ENCODE peak calls at places on chromosomes 11 and 22, in seven cellular contexts. One of them, this sample, is unnamed.

GRCh38 chr22:46827072-46827780 is 64.8 kb downstream of the TBC1D22A start:
- DNase-seq in ELR: no peak
- DNase-seq in H9: peak; percentile 89
- DNase-seq in stimulated activated CD4-positive, alpha-beta T cell treated with anti-CD3 and anti-CD28 coated beads, Interleukin-12 subunit alpha, Interleukin-12 subunit beta, amount 100 ng/mL, for 48 hours: no peak
- DNase-seq in AG09319: no peak
- DNase-seq in bronchial epithelial cell: no peak
- DNase-seq in lower leg skin: no peak
- DNase-seq in this sample: no peak

GRCh38 chr11:114171257-114172054 is 111.9 kb downstream of the ZBTB16 start:
- DNase-seq in stimulated activated CD4-positive, alpha-beta T cell treated with anti-CD3 and anti-CD28 coated beads, Interleukin-12 subunit alpha, Interleukin-12 subunit beta, amount 100 ng/mL, for 48 hours: no peak
- DNase-seq in AG09319: no peak
- DNase-seq in lower leg skin: peak; percentile 78
- DNase-seq in ELR: no peak
- DNase-seq in bronchial epithelial cell: no peak
- DNase-seq in H9: no peak
- DNase-seq in this sample: peak; percentile 57

GRCh38 chr11:21511835-21512440 is 680.9 kb upstream of the ANO5 start:
- DNase-seq in H9: peak; percentile 84
- DNase-seq in lower leg skin: peak; percentile 46
- DNase-seq in AG09319: peak; percentile 14
- DNase-seq in ELR: peak; percentile 23
- DNase-seq in bronchial epithelial cell: peak; percentile 81
- DNase-seq in stimulated activated CD4-positive, alpha-beta T cell treated with anti-CD3 and anti-CD28 coated beads, Interleukin-12 subunit alpha, Interleukin-12 subunit beta, amount 100 ng/mL, for 48 hours: peak; percentile 0
- DNase-seq in this sample: peak; percentile 80

GRCh38 chr11:83241291-83241946 is 44.7 kb downstream of the CCDC90B start:
- DNase-seq in H9: peak; percentile 63
- DNase-seq in bronchial epithelial cell: peak; percentile 79
- DNase-seq in stimulated activated CD4-positive, alpha-beta T cell treated with anti-CD3 and anti-CD28 coated beads, Interleukin-12 subunit alpha, Interleukin-12 subunit beta, amount 100 ng/mL, for 48 hours: peak; percentile 3
- DNase-seq in ELR: peak; percentile 82
- DNase-seq in lower leg skin: peak; percentile 22
- DNase-seq in AG09319: peak; percentile 23
- DNase-seq in this sample: peak; percentile 78

GRCh38 chr11:60718524-60719316 is 5.8 kb upstream of the MS4A18 start:
- DNase-seq in stimulated activated CD4-positive, alpha-beta T cell treated with anti-CD3 and anti-CD28 coated beads, Interleukin-12 subunit alpha, Interleukin-12 subunit beta, amount 100 ng/mL, for 48 hours: no peak
- DNase-seq in H9: no peak
- DNase-seq in ELR: no peak
- DNase-seq in bronchial epithelial cell: no peak
- DNase-seq in AG09319: no peak
- DNase-seq in lower leg skin: no peak
- DNase-seq in this sample: no peak

GRCh38 chr11:57475671-57476222 is 15.4 kb downstream of the RTN4RL2 start:
- DNase-seq in stimulated activated CD4-positive, alpha-beta T cell treated with anti-CD3 and anti-CD28 coated beads, Interleukin-12 subunit alpha, Interleukin-12 subunit beta, amount 100 ng/mL, for 48 hours: no peak
- DNase-seq in bronchial epithelial cell: no peak
- DNase-seq in AG09319: no peak
- DNase-seq in lower leg skin: no peak
- DNase-seq in H9: no peak
- DNase-seq in ELR: no peak
- DNase-seq in this sample: no peak

GRCh38 chr22:46066691-46067090 is 83.6 kb upstream of the PPARA start:
- DNase-seq in ELR: peak; percentile 34
- DNase-seq in bronchial epithelial cell: peak; percentile 58
- DNase-seq in stimulated activated CD4-positive, alpha-beta T cell treated with anti-CD3 and anti-CD28 coated beads, Interleukin-12 subunit alpha, Interleukin-12 subunit beta, amount 100 ng/mL, for 48 hours: no peak
- DNase-seq in lower leg skin: no peak
- DNase-seq in H9: no peak
- DNase-seq in AG09319: no peak
- DNase-seq in this sample: no peak

GRCh38 chr11:45902452-45903380 is 4.4 kb downstream of the FREY1 start:
- DNase-seq in lower leg skin: no peak
- DNase-seq in ELR: no peak
- DNase-seq in bronchial epithelial cell: no peak
- DNase-seq in AG09319: no peak
- DNase-seq in stimulated activated CD4-positive, alpha-beta T cell treated with anti-CD3 and anti-CD28 coated beads, Interleukin-12 subunit alpha, Interleukin-12 subunit beta, amount 100 ng/mL, for 48 hours: no peak
- DNase-seq in H9: no peak
- DNase-seq in this sample: no peak

GRCh38 chr11:44814881-44815592 is 88.3 kb downstream of the TSPAN18 start:
- DNase-seq in ELR: no peak
- DNase-seq in stimulated activated CD4-positive, alpha-beta T cell treated with anti-CD3 and anti-CD28 coated beads, Interleukin-12 subunit alpha, Interleukin-12 subunit beta, amount 100 ng/mL, for 48 hours: no peak
- DNase-seq in lower leg skin: no peak
- DNase-seq in bronchial epithelial cell: peak; percentile 10
- DNase-seq in AG09319: no peak
- DNase-seq in H9: no peak
- DNase-seq in this sample: peak; percentile 89

GRCh38 chr11:43547900-43548381 is 132.6 kb upstream of the HSD17B12 start:
- DNase-seq in bronchial epithelial cell: no peak
- DNase-seq in stimulated activated CD4-positive, alpha-beta T cell treated with anti-CD3 and anti-CD28 coated beads, Interleukin-12 subunit alpha, Interleukin-12 subunit beta, amount 100 ng/mL, for 48 hours: no peak
- DNase-seq in lower leg skin: no peak
- DNase-seq in ELR: no peak
- DNase-seq in AG09319: no peak
- DNase-seq in H9: peak; percentile 52
- DNase-seq in this sample: no peak

GRCh38 chr11:128692750-128693578 is 908 bp upstream of the FLI1 start:
- DNase-seq in H9: peak; percentile 58
- DNase-seq in bronchial epithelial cell: no peak
- DNase-seq in lower leg skin: no peak
- DNase-seq in ELR: peak; percentile 75
- DNase-seq in AG09319: no peak
- DNase-seq in stimulated activated CD4-positive, alpha-beta T cell treated with anti-CD3 and anti-CD28 coated beads, Interleukin-12 subunit alpha, Interleukin-12 subunit beta, amount 100 ng/mL, for 48 hours: no peak
- DNase-seq in this sample: no peak

GRCh38 chr11:11401960-11402359 is 48.9 kb upstream of the CSNK2A3 start:
- DNase-seq in ELR: no peak
- DNase-seq in bronchial epithelial cell: no peak
- DNase-seq in lower leg skin: no peak
- DNase-seq in H9: no peak
- DNase-seq in stimulated activated CD4-positive, alpha-beta T cell treated with anti-CD3 and anti-CD28 coated beads, Interleukin-12 subunit alpha, Interleukin-12 subunit beta, amount 100 ng/mL, for 48 hours: no peak
- DNase-seq in AG09319: no peak
- DNase-seq in this sample: no peak

GRCh38 chr11:35588627-35589026 is 29.6 kb upstream of the FJX1 start:
- DNase-seq in AG09319: no peak
- DNase-seq in H9: no peak
- DNase-seq in stimulated activated CD4-positive, alpha-beta T cell treated with anti-CD3 and anti-CD28 coated beads, Interleukin-12 subunit alpha, Interleukin-12 subunit beta, amount 100 ng/mL, for 48 hours: no peak
- DNase-seq in ELR: peak; percentile 74
- DNase-seq in bronchial epithelial cell: peak; percentile 73
- DNase-seq in lower leg skin: no peak
- DNase-seq in this sample: no peak

GRCh38 chr11:26522912-26523610 is 49.0 kb downstream of the MUC15 start:
- DNase-seq in H9: peak; percentile 80
- DNase-seq in stimulated activated CD4-positive, alpha-beta T cell treated with anti-CD3 and anti-CD28 coated beads, Interleukin-12 subunit alpha, Interleukin-12 subunit beta, amount 100 ng/mL, for 48 hours: no peak
- DNase-seq in ELR: peak; percentile 16
- DNase-seq in bronchial epithelial cell: peak; percentile 63
- DNase-seq in lower leg skin: no peak
- DNase-seq in AG09319: no peak
- DNase-seq in this sample: peak; percentile 25